ENCODE peak calls at places on chromosomes 7 and 10, in six cellular contexts. T, N, U, Z, V and H are unnamed samples.

GRCh38 chr7:134827889-134828288 is 48.5 kb downstream of the CALD1 start:
- DNase-seq in U (no peak), V (no peak), Z (peak; percentile 92), N (no peak), T (peak; percentile 76), H (peak; percentile 71)

GRCh38 chr7:44477063-44477830 is 13.2 kb downstream of the NUDCD3 start:
- DNase-seq in U (peak; percentile 83), T (no peak), N (no peak), V (peak; percentile 40), Z (peak; percentile 69), H (peak; percentile 76)

GRCh38 chr10:11104772-11105675 is 87.4 kb downstream of the CELF2 start:
- DNase-seq in N (no peak), V (no peak), Z (no peak), T (no peak), U (no peak), H (no peak)

GRCh38 chr7:17103170-17103569 is 195.3 kb upstream of the AHR start:
- DNase-seq in U (no peak), Z (no peak), N (no peak), T (no peak), V (no peak), H (no peak)

GRCh38 chr7:137196665-137197064 is 146.9 kb downstream of the PTN start:
- DNase-seq in N (no peak), T (no peak), V (no peak), Z (peak; percentile 3), U (no peak), H (no peak)

GRCh38 chr7:117065585-117066150 is 112.4 kb downstream of the ST7 start:
- DNase-seq in U (no peak), Z (no peak), N (no peak), T (no peak), V (no peak), H (no peak)

GRCh38 chr7:138449580-138449979 is 10.5 kb upstream of the TRIM24 start:
- DNase-seq in Z (no peak), N (no peak), T (no peak), V (no peak), U (no peak), H (no peak)

GRCh38 chr7:78434281-78434680 is 635.7 kb downstream of the PHTF2 start:
- DNase-seq in U (no peak), T (no peak), Z (no peak), V (no peak), N (no peak), H (no peak)

GRCh38 chr10:72803119-72803505 is 90.4 kb upstream of the OIT3 start:
- DNase-seq in V (no peak), Z (peak; percentile 16), N (no peak), T (no peak), U (no peak), H (no peak)

GRCh38 chr10:43202657-43203490 is 64.0 kb downstream of the RASGEF1A start:
- DNase-seq in Z (no peak), V (no peak), N (peak; percentile 60), U (peak; percentile 55), T (no peak), H (no peak)

GRCh38 chr7:37912756-37913155 is 3.9 kb downstream of the SFRP4 start:
- DNase-seq in V (no peak), N (no peak), U (no peak), Z (peak; percentile 45), T (no peak), H (peak; percentile 70)

GRCh38 chr10:33260403-33261239 is 73.8 kb downstream of the NRP1 start:
- DNase-seq in Z (peak; percentile 61), V (no peak), N (no peak), U (no peak), T (no peak), H (no peak)

GRCh38 chr7:33722383-33723096 is 182.8 kb upstream of the BMPER start:
- DNase-seq in V (peak; percentile 29), Z (peak; percentile 73), N (peak; percentile 83), U (peak; percentile 73), T (no peak), H (peak; percentile 68)

GRCh38 chr10:104406715-104407517 is 53.3 kb downstream of the CFAP58 start:
- DNase-seq in V (peak; percentile 57), T (no peak), Z (peak; percentile 57), N (no peak), U (peak; percentile 46), H (peak; percentile 22)

GRCh38 chr10:97861351-97861750 is 11.7 kb downstream of the GOLGA7B start:
- DNase-seq in V (no peak), U (peak; percentile 55), T (no peak), N (no peak), Z (peak; percentile 64), H (peak; percentile 48)

GRCh38 chr10:17444062-17444714 is 10.2 kb downstream of the ST8SIA6 start:
- DNase-seq in V (no peak), Z (peak; percentile 17), T (no peak), U (no peak), N (no peak), H (no peak)

GRCh38 chr7:101936612-101937231 is 119.3 kb downstream of the CUX1 start:
- DNase-seq in T (peak; percentile 87), V (no peak), Z (peak; percentile 25), U (peak; percentile 77), N (no peak), H (no peak)

GRCh38 chr10:102418612-102419560 is at the start of gene PSD:
- DNase-seq in U (no peak), T (no peak), Z (no peak), V (no peak), N (no peak), H (no peak)

GRCh38 chr7:91796122-91796521 is 84.4 kb downstream of the MTERF1 start:
- DNase-seq in N (no peak), U (no peak), T (no peak), V (no peak), Z (no peak), H (no peak)

GRCh38 chr7:41134873-41135250 is 568.0 kb downstream of the INHBA start:
- DNase-seq in T (no peak), Z (no peak), U (no peak), N (no peak), V (no peak), H (no peak)

GRCh38 chr7:139777948-139778841 is at the start of gene HIPK2:
- DNase-seq in T (peak; percentile 86), V (no peak), Z (peak; percentile 75), U (peak; percentile 91), N (peak; percentile 89), H (peak; percentile 68)

GRCh38 chr7:44066111-44066460 is 719 bp upstream of the PGAM2 start:
- DNase-seq in N (no peak), T (no peak), V (no peak), U (no peak), Z (no peak), H (no peak)

GRCh38 chr7:135320277-135320676 is 86.6 kb downstream of the STRA8 start:
- DNase-seq in N (peak; percentile 81), T (peak; percentile 82), U (peak; percentile 59), V (no peak), Z (peak; percentile 88), H (peak; percentile 87)

GRCh38 chr10:47330804-47331203 is 8.6 kb downstream of the GDF2 start:
- DNase-seq in T (no peak), N (peak; percentile 48), Z (no peak), U (no peak), V (no peak), H (no peak)

GRCh38 chr10:72818076-72818475 is 75.5 kb upstream of the OIT3 start:
- DNase-seq in N (no peak), U (no peak), Z (no peak), T (no peak), V (peak; percentile 24), H (no peak)

GRCh38 chr10:865924-866576 is 65.5 kb downstream of the LARP4B start:
- DNase-seq in V (no peak), N (no peak), Z (no peak), T (no peak), U (no peak), H (no peak)

GRCh38 chr10:21964983-21965665 is 38.4 kb downstream of the DNAJC1 start:
- DNase-seq in Z (no peak), N (no peak), T (no peak), V (no peak), U (no peak), H (no peak)

GRCh38 chr10:24215193-24215592 is 6.3 kb downstream of the KIAA1217 start:
- DNase-seq in Z (peak; percentile 50), V (no peak), N (no peak), U (peak; percentile 51), T (no peak), H (no peak)

DNA sequence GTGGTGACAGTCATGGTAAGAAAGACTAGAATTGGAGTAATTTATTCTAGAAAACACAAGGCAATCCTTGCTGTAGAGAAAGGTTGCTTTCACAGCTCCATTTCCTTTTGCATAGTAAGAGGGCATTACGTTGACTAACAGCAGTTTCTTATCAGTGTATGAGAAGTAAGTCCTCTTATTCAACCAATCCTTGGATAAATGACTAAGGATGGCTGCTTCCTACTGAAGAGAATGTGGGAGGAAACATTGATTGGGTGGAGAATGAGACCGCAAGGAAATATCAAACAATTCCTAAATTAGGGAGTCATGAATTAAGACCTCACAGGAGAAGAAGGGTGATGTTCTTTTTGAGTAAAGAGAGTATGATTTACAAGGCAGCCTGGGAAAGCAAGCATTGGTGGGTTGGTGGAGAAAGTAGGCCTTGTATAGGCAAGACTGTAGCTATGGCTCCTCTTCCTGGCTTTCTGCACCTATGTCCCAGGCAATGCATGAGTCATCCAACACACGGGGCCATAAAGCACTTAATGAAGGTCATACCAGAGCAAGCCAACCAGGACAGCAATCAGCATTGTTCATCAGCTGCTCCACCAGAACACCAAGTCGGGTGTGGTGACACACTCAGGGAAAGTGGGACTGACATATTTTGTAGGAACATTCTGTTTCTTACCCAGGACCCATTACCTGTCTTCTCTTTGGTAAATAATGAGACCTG is 5.6 kb downstream of the MGAM start:
- DNase-seq in N (no peak), Z (peak; percentile 3), U (peak; percentile 74), V (peak; percentile 21), T (no peak), H (peak; percentile 23)
- TF ChIP-seq CTCF in N (no peak), Z (no peak), U (no peak), V (no peak), T (no peak), H (no peak)

DNA sequence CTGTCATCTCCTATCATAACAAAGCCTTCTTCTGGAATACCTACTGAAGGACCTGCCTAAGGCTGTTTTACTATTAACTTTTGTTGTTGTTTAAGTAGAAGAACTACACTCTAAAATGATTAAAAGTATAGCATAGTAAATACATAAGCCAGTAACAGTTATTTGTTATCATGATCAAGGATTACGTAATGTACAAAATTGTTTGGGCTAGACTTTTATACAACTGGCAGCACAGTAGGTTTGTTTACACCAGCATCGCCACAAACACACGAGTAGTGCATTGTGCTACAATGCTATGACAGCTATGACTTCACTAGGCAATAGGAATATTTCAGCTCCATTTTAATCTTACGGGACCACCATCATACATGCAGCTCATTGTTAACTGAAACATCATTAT is 169.1 kb downstream of the LRRN3 start:
- DNase-seq in U (no peak), T (no peak), Z (no peak), N (no peak), V (no peak), H (no peak)
- H3K4me3 ChIP-seq in U (no peak overlapping the region), T (no peak overlapping the region), Z (no peak overlapping the region), N (no peak overlapping the region), V (no peak overlapping the region), H (no peak overlapping the region)

GRCh38 chr10:52783726-52784125 is 11.1 kb upstream of the MBL2 start:
- DNase-seq in V (no peak), U (no peak), N (no peak), T (no peak), Z (no peak), H (no peak)
- H3K27ac ChIP-seq in V (no peak overlapping the region), U (no peak overlapping the region), N (no peak overlapping the region), T (no peak overlapping the region), Z (no peak overlapping the region), H (no peak overlapping the region)

DNA sequence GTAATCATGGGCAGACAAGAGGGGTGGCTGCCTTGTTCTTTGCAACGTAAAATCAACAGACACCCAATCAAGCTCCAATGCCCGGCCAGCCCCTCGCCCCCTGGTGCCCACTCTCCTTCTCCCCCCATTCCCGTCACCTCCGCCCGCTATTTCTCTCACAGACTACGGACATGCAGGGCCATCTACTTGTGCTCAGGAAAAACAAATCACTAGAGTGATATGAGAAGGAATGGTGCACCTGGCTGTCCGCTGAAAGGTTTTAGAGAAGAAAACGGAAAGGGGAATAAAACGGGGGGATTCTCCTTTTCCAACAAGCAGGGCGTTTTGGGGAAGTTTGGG is 392 bp downstream of the GRM8 start:
- DNase-seq in T (no peak), V (no peak), N (no peak), Z (no peak), U (no peak), H (no peak)
- TF ChIP-seq CTCF in T (no peak), V (no peak), N (no peak), Z (no peak), U (no peak), H (no peak)